ENCODE peak calls at places on chromosomes 7 and 10, in six cellular contexts. C is lower lobe of right lung, U is tibial nerve, D is prostate gland, Y is AG10803, W is BJ. Z is an unnamed sample.

GRCh38 chr10:93245772-93246171 is 172.1 kb downstream of the CYP26A1 start:
- DNase-seq in Y (no peak), C (no peak), W (no peak), D (peak; percentile 16), U (no peak), Z (no peak)

GRCh38 chr10:121595321-121595805 is 2.9 kb downstream of the FGFR2 start:
- DNase-seq in Y (peak; percentile 11), U (no peak), D (no peak), W (no peak), C (no peak), Z (no peak)

GRCh38 chr7:157638563-157638962 is 301.8 kb downstream of the DNAJB6 start:
- DNase-seq in C (no peak), U (no peak), Y (no peak), W (no peak), D (no peak), Z (no peak)

GRCh38 chr7:140937702-140938283 is 13.1 kb upstream of the BRAF start:
- DNase-seq in C (no peak), U (no peak), W (no peak), Y (no peak), D (no peak), Z (no peak)

GRCh38 chr7:23474829-23475578 is 4.7 kb upstream of the IGF2BP3 start:
- DNase-seq in D (no peak), C (no peak), Y (no peak), W (no peak), U (no peak), Z (no peak)

GRCh38 chr10:77084431-77085144 is 553.0 kb downstream of the KCNMA1 start:
- DNase-seq in Y (peak; percentile 4), C (no peak), D (no peak), W (no peak), U (no peak), Z (no peak)

GRCh38 chr10:119209050-119209735 is 1.8 kb downstream of the GRK5 start:
- DNase-seq in D (no peak), U (peak; percentile 65), Y (peak; percentile 66), W (no peak), C (peak; percentile 70), Z (peak; percentile 45)

GRCh38 chr7:128904381-128905197 is 5.9 kb downstream of the KCP start:
- DNase-seq in U (no peak), D (no peak), W (no peak), Y (peak; percentile 52), C (no peak), Z (peak; percentile 90)

GRCh38 chr7:118175751-118176150 is 8.2 kb upstream of the LSM8 start:
- DNase-seq in Y (no peak), C (no peak), U (no peak), D (no peak), W (no peak), Z (no peak)

GRCh38 chr7:129438839-129439640 is 4.8 kb downstream of the STRIP2 start:
- DNase-seq in Y (no peak), D (no peak), W (no peak), U (no peak), C (no peak), Z (no peak)

GRCh38 chr7:84510501-84510900 is 315.9 kb upstream of the SEMA3A start:
- DNase-seq in C (no peak), U (no peak), D (no peak), W (peak; percentile 39), Y (peak; percentile 86), Z (no peak)

GRCh38 chr10:68154211-68154497 is 44.9 kb downstream of the MYPN start:
- DNase-seq in D (no peak), C (no peak), W (no peak), U (no peak), Y (peak; percentile 54), Z (no peak)

GRCh38 chr10:46253076-46254006 is 33.5 kb upstream of the ANTXRL start:
- DNase-seq in D (no peak), C (no peak), U (no peak), W (no peak), Y (no peak), Z (no peak)

GRCh38 chr10:94192333-94192732 is 170.4 kb downstream of the NOC3L start:
- DNase-seq in D (no peak), W (no peak), U (no peak), C (no peak), Y (no peak), Z (no peak)

GRCh38 chr7:121046893-121047468 is 58.5 kb downstream of the CPED1 start:
- DNase-seq in D (no peak), Y (no peak), U (no peak), W (no peak), C (no peak), Z (no peak)

GRCh38 chr10:126199221-126199998 is 188.9 kb downstream of the ADAM12 start:
- DNase-seq in W (peak; percentile 74), U (no peak), C (no peak), D (no peak), Y (peak; percentile 87), Z (no peak)

GRCh38 chr7:131010714-131011436 is 276.9 kb upstream of the KLF14 start:
- DNase-seq in C (no peak), U (no peak), Y (peak; percentile 79), W (no peak), D (no peak), Z (peak; percentile 58)

GRCh38 chr7:47681241-47681810 is 99.4 kb upstream of the TNS3 start:
- DNase-seq in W (no peak), C (no peak), U (no peak), D (no peak), Y (no peak), Z (no peak)

GRCh38 chr10:33621143-33621542 is 286.7 kb upstream of the NRP1 start:
- DNase-seq in Y (no peak), W (no peak), U (no peak), C (no peak), D (no peak), Z (no peak)

GRCh38 chr10:72645263-72645858 is 19.5 kb upstream of the MICU1 start:
- DNase-seq in C (no peak), U (no peak), Y (no peak), W (no peak), D (no peak), Z (no peak)

GRCh38 chr10:70508912-70509366 is 30.4 kb downstream of the PALD1 start:
- DNase-seq in D (no peak), W (no peak), C (peak; percentile 56), Y (peak; percentile 27), U (peak; percentile 30), Z (no peak)

GRCh38 chr10:114694735-114695134 is 36.7 kb upstream of the ABLIM1 start:
- DNase-seq in C (no peak), Y (no peak), U (no peak), W (no peak), D (no peak), Z (peak; percentile 44)

GRCh38 chr7:127690806-127691205 is 38.8 kb downstream of the SND1 start:
- DNase-seq in D (no peak), C (no peak), U (no peak), Y (no peak), W (no peak), Z (no peak)

GRCh38 chr10:59242057-59242456 is 65.6 kb downstream of the PHYHIPL start:
- DNase-seq in U (no peak), C (no peak), D (no peak), Y (no peak), W (no peak), Z (no peak)

GRCh38 chr10:16612148-16612742 is 90.6 kb upstream of the C1QL3 start:
- DNase-seq in U (no peak), D (no peak), Y (peak; percentile 21), W (no peak), C (no peak), Z (peak; percentile 34)

GRCh38 chr7:117248810-117249209 is 74.0 kb downstream of the WNT2 start:
- DNase-seq in C (no peak), W (no peak), U (no peak), Y (peak; percentile 43), D (no peak), Z (no peak)

GRCh38 chr10:14205246-14205645 is 125.5 kb downstream of the FRMD4A start:
- DNase-seq in C (no peak), U (no peak), Y (no peak), D (no peak), W (no peak), Z (no peak)

GRCh38 chr10:14196113-14196512 is 134.6 kb downstream of the FRMD4A start:
- DNase-seq in Y (no peak), C (no peak), W (no peak), D (no peak), U (no peak), Z (no peak)

GRCh38 chr10:14195455-14195854 is 135.3 kb downstream of the FRMD4A start:
- DNase-seq in W (no peak), U (no peak), D (no peak), C (no peak), Y (no peak), Z (no peak)

GRCh38 chr10:14200645-14201534 is 129.8 kb downstream of the FRMD4A start:
- DNase-seq in C (no peak), W (no peak), U (no peak), Y (no peak), D (no peak), Z (no peak)
- TF ChIP-seq CTCF in C (peak; percentile 12), W (peak; percentile 27), U (no peak), Y (peak; percentile 32), D (no peak), Z (peak; percentile 30)

GRCh38 chr7:15303357-15303756 is 258.5 kb downstream of the AGMO start:
- DNase-seq in W (no peak), Y (no peak), U (no peak), D (no peak), C (no peak), Z (no peak)

GRCh38 chr7:15308831-15309230 is 253.0 kb downstream of the AGMO start:
- DNase-seq in U (no peak), C (no peak), W (no peak), Y (no peak), D (no peak), Z (no peak)

GRCh38 chr7:15306286-15306685 is 255.5 kb downstream of the AGMO start:
- DNase-seq in U (no peak), Y (no peak), C (no peak), W (no peak), D (no peak), Z (no peak)

GRCh38 chr7:15309891-15310290 is 251.9 kb downstream of the AGMO start:
- DNase-seq in U (no peak), D (no peak), Y (peak; percentile 53), W (no peak), C (no peak), Z (no peak)

GRCh38 chr7:15305002-15305600 is 256.7 kb downstream of the AGMO start:
- DNase-seq in D (no peak), C (no peak), W (no peak), Y (peak; percentile 60), U (peak; percentile 40), Z (peak; percentile 4)
- TF ChIP-seq CTCF in D (peak; percentile 45), C (peak; percentile 62), W (peak; percentile 82), Y (peak; percentile 94), U (peak; percentile 42), Z (peak; percentile 63)

GRCh38 chr10:109328001-109328400 is 595.3 kb downstream of the XPNPEP1 start:
- DNase-seq in C (no peak), D (no peak), Y (no peak), U (no peak), W (no peak), Z (no peak)
- TF ChIP-seq CTCF in C (no peak), D (no peak), Y (no peak), U (no peak), W (no peak), Z (no peak)

DNA sequence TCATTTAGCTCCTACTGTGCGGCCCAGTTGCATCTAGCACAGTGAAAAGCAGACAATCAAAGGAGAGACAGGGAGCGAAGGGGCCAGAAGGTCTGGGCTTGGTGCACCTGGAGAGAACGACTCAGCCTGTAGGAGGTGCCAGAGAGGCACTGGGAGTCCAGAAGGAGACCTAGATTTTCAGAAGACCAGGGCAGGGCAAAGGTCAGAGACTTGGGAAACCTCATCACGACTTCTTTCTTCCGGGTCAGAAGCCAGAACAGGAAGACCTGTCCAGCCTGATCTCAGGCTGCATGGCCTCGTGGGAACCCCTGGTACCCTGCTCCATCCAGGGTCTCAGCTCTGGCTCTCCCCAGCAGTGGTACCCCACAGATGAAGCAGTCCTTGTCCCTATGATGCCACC is 5.2 kb downstream of the AGAP3 start:
- DNase-seq in Y (no peak), C (no peak), D (no peak), W (no peak), U (no peak), Z (no peak)
- TF ChIP-seq CTCF in Y (peak; percentile 62), C (peak; percentile 53), D (peak; percentile 10), W (peak; percentile 67), U (no peak), Z (peak; percentile 68)

Z was measured in GM13977.